ENCODE peak calls at places on chromosomes 3 and 15, in four cellular contexts. One of them, this sample, is unnamed. For H3K4me1, the result is how much of the 10 kb centered on the place peaks cover.

GRCh38 chr3:161560006-161560637 is 63.5 kb downstream of the OTOL1 start:
- DNase-seq in stomach: peak
- DNase-seq in aorta: peak
- DNase-seq in body of pancreas: peak
- DNase-seq in this sample: no peak

GRCh38 chr3:5002871-5003247 is 23.6 kb downstream of the BHLHE40 start:
- DNase-seq in stomach: no peak
- DNase-seq in aorta: no peak
- DNase-seq in body of pancreas: no peak
- DNase-seq in this sample: no peak

GRCh38 chr3:43512749-43513404 is 108.9 kb downstream of the ANO10 start:
- DNase-seq in stomach: no peak
- DNase-seq in aorta: no peak
- DNase-seq in body of pancreas: no peak
- DNase-seq in this sample: no peak

GRCh38 chr15:31598620-31599019 is 272.0 kb downstream of the KLF13 start:
- DNase-seq in stomach: no peak
- DNase-seq in aorta: no peak
- DNase-seq in body of pancreas: no peak
- DNase-seq in this sample: no peak

GRCh38 chr3:171028779-171029232 is 2.3 kb upstream of the SLC2A2 start:
- DNase-seq in stomach: no peak
- DNase-seq in aorta: no peak
- DNase-seq in body of pancreas: no peak
- DNase-seq in this sample: peak

GRCh38 chr3:16085410-16085809 is 89.1 kb upstream of the GALNT15 start:
- DNase-seq in stomach: no peak
- DNase-seq in aorta: no peak
- DNase-seq in body of pancreas: no peak
- DNase-seq in this sample: no peak

GRCh38 chr3:187044871-187045552 is 94.3 kb downstream of the RPL39L start:
- DNase-seq in stomach: peak
- DNase-seq in aorta: no peak
- DNase-seq in body of pancreas: no peak
- DNase-seq in this sample: peak

GRCh38 chr15:69881310-69881660 is 216.4 kb downstream of the TLE3 start:
- DNase-seq in stomach: no peak
- DNase-seq in aorta: no peak
- DNase-seq in body of pancreas: no peak
- DNase-seq in this sample: no peak

GRCh38 chr15:61079529-61079928 is 149.6 kb downstream of the RORA start:
- DNase-seq in stomach: no peak
- DNase-seq in aorta: no peak
- DNase-seq in body of pancreas: no peak
- DNase-seq in this sample: no peak

GRCh38 chr3:177145402-177145801 is 51.9 kb downstream of the TBL1XR1 start:
- DNase-seq in stomach: no peak
- DNase-seq in aorta: no peak
- DNase-seq in body of pancreas: no peak
- DNase-seq in this sample: no peak

DNA sequence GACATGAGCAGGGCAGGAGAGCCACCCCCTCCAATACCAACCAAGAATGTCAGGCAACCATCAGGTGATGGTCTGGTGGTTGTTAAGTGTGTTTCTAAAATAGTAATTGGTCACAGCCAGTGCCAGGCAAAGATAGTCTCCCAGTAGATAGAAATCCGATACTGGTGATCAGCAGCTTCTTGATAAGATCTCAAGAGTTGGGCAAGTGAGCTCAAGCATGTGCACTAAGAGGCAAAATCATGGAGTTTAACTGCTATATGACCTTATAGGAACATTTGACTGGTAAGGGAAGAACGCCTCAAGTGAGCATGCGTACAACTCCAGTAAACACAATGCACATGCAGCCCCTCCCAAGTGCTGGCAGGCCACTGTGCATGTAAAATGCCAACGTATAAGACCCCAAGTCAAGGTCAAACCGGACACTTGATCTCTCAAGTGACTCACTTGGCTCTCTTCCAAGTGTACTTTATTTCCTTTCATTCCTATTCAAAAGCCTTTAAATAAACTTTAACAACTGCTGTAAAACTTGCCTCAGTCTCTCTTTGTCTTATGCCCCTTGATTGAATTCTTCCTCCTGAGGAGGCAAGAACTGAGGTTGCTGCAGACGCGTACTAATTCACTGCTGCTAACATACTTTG is 36.0 kb upstream of the CBLB start:
- DNase-seq in stomach: no peak
- DNase-seq in aorta: no peak
- DNase-seq in body of pancreas: no peak
- DNase-seq in this sample: no peak
- H3K4me3 ChIP-seq in stomach: no peak
- H3K4me3 ChIP-seq in aorta: no peak
- H3K4me3 ChIP-seq in body of pancreas: no peak
- H3K4me3 ChIP-seq in this sample: no peak

DNA sequence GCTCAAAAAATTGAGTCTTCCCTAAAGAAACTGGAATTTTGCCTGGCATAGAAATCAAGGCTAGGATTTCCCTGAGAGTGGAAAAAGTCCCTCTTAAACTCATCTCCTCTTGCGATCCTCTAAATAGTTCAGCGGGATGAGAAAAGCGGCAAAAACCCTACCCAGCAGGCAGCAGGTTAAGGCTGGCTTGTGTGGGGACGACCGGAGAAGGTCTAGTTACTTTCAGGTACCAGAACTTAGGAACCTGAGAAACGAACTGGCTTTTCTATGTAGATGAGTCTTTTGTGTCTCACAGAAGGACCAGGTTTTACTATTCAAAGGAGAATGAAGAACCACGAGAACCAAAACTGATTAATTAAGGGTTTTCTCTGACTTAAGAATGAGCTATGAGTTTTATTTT is 523.7 kb upstream of the TGFBR2 start:
- DNase-seq in stomach: no peak
- DNase-seq in aorta: no peak
- DNase-seq in body of pancreas: no peak
- DNase-seq in this sample: no peak
- H3K27ac ChIP-seq in stomach: no peak
- H3K27ac ChIP-seq in aorta: no peak
- H3K27ac ChIP-seq in body of pancreas: no peak
- H3K27ac ChIP-seq in this sample: no peak

GRCh38 chr3:71393093-71393492 is 190.4 kb downstream of the FOXP1 start:
- DNase-seq in stomach: no peak
- DNase-seq in aorta: no peak
- DNase-seq in body of pancreas: no peak
- DNase-seq in this sample: no peak
- H3K4me1 ChIP-seq in stomach: half or more
- H3K4me1 ChIP-seq in aorta: under half
- H3K4me1 ChIP-seq in body of pancreas: under half
- H3K4me1 ChIP-seq in this sample: under half

GRCh38 chr3:149233323-149233722 is 11.7 kb upstream of the CP start:
- DNase-seq in stomach: no peak
- DNase-seq in aorta: no peak
- DNase-seq in body of pancreas: no peak
- DNase-seq in this sample: no peak
- H3K4me3 ChIP-seq in stomach: no peak
- H3K4me3 ChIP-seq in aorta: no peak
- H3K4me3 ChIP-seq in body of pancreas: no peak
- H3K4me3 ChIP-seq in this sample: no peak

GRCh38 chr15:25406846-25407245 is 32.0 kb downstream of the UBE3A start:
- DNase-seq in stomach: no peak
- DNase-seq in aorta: no peak
- DNase-seq in body of pancreas: no peak
- DNase-seq in this sample: no peak
- H3K27ac ChIP-seq in stomach: no peak
- H3K27ac ChIP-seq in aorta: no peak
- H3K27ac ChIP-seq in body of pancreas: no peak
- H3K27ac ChIP-seq in this sample: no peak

GRCh38 chr3:42151596-42152145 is 60.5 kb downstream of the TRAK1 start:
- DNase-seq in stomach: no peak
- DNase-seq in aorta: no peak
- DNase-seq in body of pancreas: no peak
- DNase-seq in this sample: no peak
- H3K4me1 ChIP-seq in stomach: under half
- H3K4me1 ChIP-seq in aorta: under half
- H3K4me1 ChIP-seq in body of pancreas: under half
- H3K4me1 ChIP-seq in this sample: under half

GRCh38 chr15:68640791-68641331 is 62.1 kb downstream of the CORO2B start:
- DNase-seq in stomach: no peak
- DNase-seq in aorta: no peak
- DNase-seq in body of pancreas: no peak
- DNase-seq in this sample: peak
- H3K4me3 ChIP-seq in stomach: no peak
- H3K4me3 ChIP-seq in aorta: no peak
- H3K4me3 ChIP-seq in body of pancreas: no peak
- H3K4me3 ChIP-seq in this sample: no peak

GRCh38 chr15:74300057-74300620 is 64.0 kb downstream of the CCDC33 start:
- DNase-seq in stomach: no peak
- DNase-seq in aorta: no peak
- DNase-seq in body of pancreas: no peak
- DNase-seq in this sample: no peak

GRCh38 chr15:74304459-74304858 is 63.0 kb downstream of the CYP11A1 start:
- DNase-seq in stomach: no peak
- DNase-seq in aorta: peak
- DNase-seq in body of pancreas: no peak
- DNase-seq in this sample: no peak

GRCh38 chr15:74301583-74302374 is 65.7 kb downstream of the CCDC33 start:
- DNase-seq in stomach: no peak
- DNase-seq in aorta: no peak
- DNase-seq in body of pancreas: no peak
- DNase-seq in this sample: no peak

GRCh38 chr15:74303741-74304309 is 63.6 kb downstream of the CYP11A1 start:
- DNase-seq in stomach: no peak
- DNase-seq in aorta: no peak
- DNase-seq in body of pancreas: no peak
- DNase-seq in this sample: no peak

DNA sequence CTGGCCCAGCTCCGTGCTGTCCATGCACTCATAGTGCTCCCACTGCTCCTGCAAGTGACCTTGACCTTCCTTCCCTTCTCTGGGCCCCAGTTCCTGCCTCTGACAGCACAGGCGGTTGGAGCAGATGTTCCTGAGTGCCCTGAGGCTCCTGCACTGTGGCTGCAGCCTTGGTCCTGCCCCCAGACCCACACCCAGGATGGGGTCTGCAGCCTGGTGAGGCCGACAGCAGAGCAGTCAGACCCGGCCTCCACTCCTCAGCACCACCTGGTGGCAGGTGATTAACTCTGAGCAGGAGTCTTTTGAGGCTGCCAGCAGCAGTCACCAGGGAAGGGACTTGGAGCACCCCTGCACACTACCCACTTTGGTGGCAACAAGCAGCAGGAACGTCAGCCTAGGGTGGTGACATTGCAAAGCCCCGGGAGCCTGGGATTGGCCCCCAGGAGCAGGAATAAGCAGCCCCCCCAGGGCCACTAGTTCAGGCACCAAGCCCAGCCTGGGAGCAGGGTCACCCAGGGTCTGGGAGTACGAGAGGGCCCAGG is 64.6 kb downstream of the CYP11A1 start:
- DNase-seq in stomach: peak
- DNase-seq in aorta: no peak
- DNase-seq in body of pancreas: peak
- DNase-seq in this sample: peak
- H3K27ac ChIP-seq in stomach: no peak
- H3K27ac ChIP-seq in aorta: no peak
- H3K27ac ChIP-seq in body of pancreas: no peak
- H3K27ac ChIP-seq in this sample: no peak

GRCh38 chr15:35195031-35195430 is 109.9 kb upstream of the NANOGP8 start:
- DNase-seq in stomach: no peak
- DNase-seq in aorta: no peak
- DNase-seq in body of pancreas: no peak
- DNase-seq in this sample: no peak
- H3K4me1 ChIP-seq in stomach: under half
- H3K4me1 ChIP-seq in aorta: under half
- H3K4me1 ChIP-seq in body of pancreas: under half
- H3K4me1 ChIP-seq in this sample: under half

This sample was measured in heart right ventricle.